ENCODE peak calls at places on chromosomes 16 and 17, in nine cellular contexts. X is foreskin fibroblast; I is HL-60; P is activated naive CD4-positive, alpha-beta T cell; S is T-helper 9 cell; Q is aorta; H is SK-N-MC; W is GM12878; U is AG04450. Z is an unnamed sample.

GRCh38 chr17:78726471-78727010 is 55.5 kb downstream of the CYTH1 start:
- DNase-seq in U (no peak), Q (no peak), W (no peak), X (no peak), P (no peak), I (no peak), H (no peak), S (no peak), Z (no peak)

GRCh38 chr17:45302649-45303173 is 14.1 kb downstream of the MAP3K14 start:
- DNase-seq in W (peak; percentile 89), U (no peak), H (no peak), Q (no peak), P (no peak), X (peak; percentile 65), I (no peak), S (no peak), Z (no peak)

GRCh38 chr16:22946433-22946832 is 132.5 kb downstream of the HS3ST2 start:
- DNase-seq in S (no peak), W (no peak), I (no peak), U (no peak), Q (no peak), H (no peak), X (no peak), P (no peak), Z (no peak)

GRCh38 chr16:58459344-58460218 is 40.4 kb upstream of the NDRG4 start:
- DNase-seq in U (no peak), Q (no peak), S (no peak), X (peak; percentile 11), I (no peak), P (no peak), W (no peak), H (no peak), Z (no peak)

GRCh38 chr17:40561871-40562611 is 3.2 kb downstream of the CCR7 start:
- DNase-seq in W (peak; percentile 78), I (no peak), Q (peak; percentile 39), S (peak; percentile 50), H (no peak), U (no peak), P (peak; percentile 50), X (no peak), Z (no peak)

GRCh38 chr17:40547079-40547784 is 18.0 kb downstream of the CCR7 start:
- DNase-seq in S (no peak), W (no peak), I (no peak), P (peak; percentile 63), Q (no peak), H (no peak), U (no peak), X (no peak), Z (no peak)

GRCh38 chr16:31265329-31266245 is 5.8 kb downstream of the ITGAM start:
- DNase-seq in I (no peak), P (no peak), S (peak; percentile 34), H (no peak), W (peak; percentile 79), X (no peak), U (no peak), Q (peak; percentile 59), Z (no peak)

GRCh38 chr17:13120864-13121263 is 103.0 kb upstream of the ELAC2 start:
- DNase-seq in X (no peak), S (no peak), P (no peak), U (no peak), Q (no peak), I (no peak), W (no peak), H (no peak), Z (no peak)

GRCh38 chr17:39239640-39240314 is 14.0 kb upstream of the STAC2 start:
- DNase-seq in I (no peak), U (no peak), X (no peak), W (no peak), H (no peak), P (peak; percentile 56), S (peak; percentile 63), Q (no peak), Z (peak; percentile 78)

GRCh38 chr16:28298511-28298878 is 6.2 kb downstream of the SBK1 start:
- DNase-seq in Q (no peak), X (no peak), H (no peak), P (no peak), S (no peak), U (no peak), I (no peak), W (no peak), Z (no peak)

GRCh38 chr16:50166511-50167500 is 13.7 kb downstream of the TENT4B start:
- DNase-seq in Q (no peak), W (no peak), X (no peak), P (no peak), I (no peak), S (no peak), H (no peak), U (no peak), Z (no peak)

GRCh38 chr16:48611329-48612137 is 1.6 kb upstream of the N4BP1 start:
- DNase-seq in X (no peak), H (no peak), Q (peak; percentile 58), S (peak; percentile 82), P (peak; percentile 66), I (peak; percentile 91), U (no peak), W (peak; percentile 58), Z (no peak)

GRCh38 chr17:68600123-68600880 is 865 bp downstream of the FAM20A start:
- DNase-seq in I (no peak), S (no peak), Q (peak; percentile 61), U (no peak), P (no peak), H (no peak), X (no peak), W (no peak), Z (no peak)

GRCh38 chr17:73742915-73743314 is 98.7 kb upstream of the SDK2 start:
- DNase-seq in U (no peak), X (no peak), P (no peak), Q (no peak), W (no peak), H (no peak), S (no peak), I (no peak), Z (no peak)

GRCh38 chr17:12599185-12599920 is 66.3 kb upstream of the MYOCD start:
- DNase-seq in X (peak; percentile 15), S (no peak), I (no peak), W (no peak), P (no peak), H (no peak), U (peak; percentile 52), Q (no peak), Z (no peak)

GRCh38 chr16:56281256-56281805 is 90.0 kb downstream of the GNAO1 start:
- DNase-seq in P (no peak), H (no peak), I (no peak), U (no peak), S (no peak), W (no peak), Q (no peak), X (no peak), Z (no peak)

GRCh38 chr17:77455111-77455877 is 314.5 kb downstream of the SEC14L1 start:
- DNase-seq in P (no peak), W (no peak), S (no peak), Q (no peak), H (no peak), X (no peak), U (no peak), I (no peak), Z (no peak)

GRCh38 chr16:12519986-12520385 is 283.7 kb downstream of the CPPED1 start:
- DNase-seq in S (no peak), H (no peak), U (no peak), X (no peak), Q (no peak), P (no peak), W (no peak), I (no peak), Z (no peak)

GRCh38 chr17:83116311-83116771 is 36.9 kb downstream of the METRNL start:
- DNase-seq in U (no peak), H (no peak), Q (no peak), P (no peak), X (no peak), W (no peak), S (no peak), I (no peak), Z (no peak)

GRCh38 chr16:80034948-80035700 is 434.6 kb upstream of the MAF start:
- DNase-seq in X (no peak), P (no peak), S (no peak), I (no peak), U (no peak), Q (no peak), W (no peak), H (no peak), Z (no peak)

GRCh38 chr17:57523926-57524634 is 221.0 kb downstream of the CCDC182 start:
- DNase-seq in W (no peak), I (no peak), U (peak; percentile 23), H (no peak), Q (peak; percentile 86), X (peak; percentile 59), P (no peak), S (no peak), Z (no peak)

GRCh38 chr17:2796164-2797140 is at the start of gene RAP1GAP2:
- DNase-seq in U (no peak), W (no peak), H (no peak), I (peak; percentile 86), P (peak; percentile 48), X (no peak), Q (peak; percentile 85), S (peak; percentile 64), Z (no peak)

GRCh38 chr17:3602499-3602898 is 6.7 kb downstream of the TRPV1 start:
- DNase-seq in U (no peak), I (peak; percentile 11), W (no peak), S (no peak), Q (peak; percentile 44), H (no peak), X (no peak), P (no peak), Z (no peak)

GRCh38 chr17:79910985-79911361 is 71.7 kb upstream of the CBX4 start:
- DNase-seq in U (no peak), W (no peak), I (no peak), H (no peak), X (no peak), S (no peak), P (no peak), Q (no peak), Z (no peak)

GRCh38 chr17:16417896-16418683 is 2.7 kb downstream of the TRPV2 start:
- DNase-seq in P (no peak), I (no peak), X (no peak), S (no peak), Q (no peak), W (no peak), U (no peak), H (no peak), Z (no peak)

GRCh38 chr17:43534909-43535308 is 11.2 kb downstream of the ETV4 start:
- DNase-seq in H (no peak), W (no peak), U (no peak), X (no peak), I (no peak), Q (no peak), P (no peak), S (no peak), Z (no peak)

GRCh38 chr17:73548620-73549311 is 95.5 kb downstream of the SDK2 start:
- DNase-seq in W (no peak), U (no peak), Q (no peak), X (no peak), I (no peak), S (no peak), H (no peak), P (no peak), Z (no peak)

GRCh38 chr16:3934491-3935185 is 54.1 kb upstream of the CREBBP start:
- DNase-seq in Q (no peak), X (no peak), S (no peak), P (no peak), I (no peak), H (no peak), U (no peak), W (no peak), Z (no peak)